ENCODE peak calls at places on chromosomes 11 and 22, in ten cellular contexts. Z, U, Q, N, H, V, C, J, L and G are unnamed samples.

GRCh38 chr22:39242809-39243442 is 1.9 kb downstream of the PDGFB start:
- DNase-seq in Q (peak), Z (no peak), V (no peak), N (no peak), L (peak), J (no peak), H (no peak), C (peak), U (peak), G (no peak)

GRCh38 chr11:76604081-76604601 is 66.4 kb downstream of the LRRC32 start:
- DNase-seq in Q (no peak), Z (no peak), H (no peak), U (no peak), V (peak), J (no peak), C (no peak), N (no peak), L (no peak), G (no peak)

GRCh38 chr22:18156878-18157713 is 7.1 kb downstream of the USP18 start:
- DNase-seq in U (peak), C (peak), N (peak), Q (peak), V (no peak), Z (peak), L (peak), J (peak), H (peak), G (peak)

GRCh38 chr11:92048415-92048814 is 176.2 kb upstream of the FAT3 start:
- DNase-seq in H (no peak), N (no peak), U (no peak), J (no peak), C (peak), Z (no peak), V (no peak), L (no peak), Q (no peak), G (no peak)

GRCh38 chr11:7486731-7487130 is 1.4 kb downstream of the OLFML1 start:
- DNase-seq in H (no peak), C (peak), Q (no peak), U (no peak), N (peak), V (no peak), J (no peak), Z (no peak), L (no peak), G (no peak)

GRCh38 chr11:47269002-47269828 is 718 bp upstream of the MADD start:
- DNase-seq in Z (peak), L (peak), J (peak), Q (peak), C (peak), U (peak), H (no peak), N (peak), V (peak), G (peak)

GRCh38 chr22:36352775-36353507 is 34.8 kb downstream of the MYH9 start:
- DNase-seq in N (peak), H (no peak), L (peak), Z (no peak), V (no peak), Q (no peak), C (no peak), J (peak), U (no peak), G (peak)

GRCh38 chr22:26410398-26410797 is 18.7 kb upstream of the ASPHD2 start:
- DNase-seq in Q (no peak), J (no peak), L (no peak), V (no peak), N (no peak), C (no peak), U (no peak), H (no peak), Z (no peak), G (no peak)

GRCh38 chr22:43292633-43293025 is 50.5 kb downstream of the SCUBE1 start:
- DNase-seq in Z (no peak), N (no peak), H (no peak), U (no peak), Q (no peak), J (no peak), L (no peak), V (no peak), C (no peak), G (no peak)

GRCh38 chr11:67289226-67289650 is at the start of gene ANKRD13D:
- DNase-seq in J (no peak), H (no peak), L (no peak), N (no peak), U (no peak), C (no peak), V (no peak), Q (no peak), Z (no peak), G (peak)

GRCh38 chr11:33829430-33830141 is 55.3 kb upstream of the FBXO3 start:
- DNase-seq in V (no peak), L (peak), N (peak), J (peak), U (peak), H (peak), Q (peak), C (peak), Z (peak), G (peak)

GRCh38 chr11:14783788-14784187 is 108.2 kb downstream of the CYP2R1 start:
- DNase-seq in L (no peak), Q (no peak), U (no peak), J (no peak), Z (no peak), N (no peak), V (no peak), C (no peak), H (no peak), G (no peak)

GRCh38 chr11:13462311-13462927 is 603 bp downstream of the BTBD10 start:
- DNase-seq in H (no peak), J (peak), N (peak), L (peak), U (peak), Q (peak), V (no peak), Z (peak), C (peak), G (peak)

GRCh38 chr11:77287615-77288273 is 13.7 kb downstream of the GDPD4 start:
- DNase-seq in U (no peak), L (peak), Q (no peak), H (no peak), Z (no peak), V (no peak), N (no peak), J (no peak), C (no peak), G (no peak)

GRCh38 chr11:2731285-2732125 is 31.7 kb upstream of the KCNQ1OT1 start:
- DNase-seq in J (no peak), L (no peak), H (no peak), N (peak), C (no peak), Q (no peak), Z (no peak), U (no peak), V (no peak), G (no peak)